ENCODE peak calls at places on chromosomes 1 and 21, in ten cellular contexts. O is keratinocyte; R is HFFc6; Z is activated CD4-positive, alpha-beta T cell treated with anti-CD3 and anti-CD28 coated beads, Interleukin-2, amount 50 U/mL, for 4 hours; N is nephron progenitor cell; H is mesendoderm; J is activated T-cell treated with anti-CD3 and anti-CD28 coated beads for 1 hour; P is NCI-H1092; A is activated T-helper 9 cell treated with anti-CD3 and anti-CD28 coated beads, Interleukin-2, amount 50 U/mL, for 16 hours; M is epithelial cell of esophagus. S is an unnamed sample.
A peak's percentile ranks its signal among the peaks of the same experiment; 100 is the strongest.

GRCh38 chr1:106944721-106945120 is 111.8 kb upstream of the PRMT6 start:
- DNase-seq in O (no peak), R (no peak), Z (no peak), N (no peak), H (peak; percentile 19), J (no peak), P (no peak), A (no peak), M (peak; percentile 56), S (no peak)

GRCh38 chr1:94120591-94120901 is 402 bp downstream of the ABCA4 start:
- DNase-seq in O (no peak), R (no peak), Z (no peak), N (no peak), H (no peak), J (no peak), P (no peak), A (no peak), M (no peak), S (no peak)

GRCh38 chr1:41639332-41639936 is 155.0 kb upstream of the EDN2 start:
- DNase-seq in O (peak; percentile 40), R (peak; percentile 65), Z (peak; percentile 50), N (no peak), H (no peak), J (no peak), P (no peak), A (peak; percentile 24), M (peak; percentile 62), S (no peak)

GRCh38 chr1:243926299-243926698 is 76.3 kb upstream of the AKT3 start:
- DNase-seq in O (no peak), R (no peak), Z (no peak), N (no peak), H (no peak), J (no peak), P (no peak), A (no peak), M (no peak), S (no peak)

GRCh38 chr1:20992327-20993056 is 184.2 kb downstream of the EIF4G3 start:
- DNase-seq in O (no peak), R (no peak), Z (no peak), N (no peak), H (no peak), J (no peak), P (no peak), A (no peak), M (peak; percentile 24), S (no peak)

GRCh38 chr21:44443891-44444285 is 11.4 kb upstream of the LRRC3 start:
- DNase-seq in O (no peak), R (no peak), Z (no peak), N (peak; percentile 4), H (no peak), J (no peak), P (no peak), A (no peak), M (no peak), S (no peak)

GRCh38 chr1:36322085-36322785 is 1.2 kb downstream of the EVA1B start:
- DNase-seq in O (no peak), R (peak; percentile 15), Z (no peak), N (peak; percentile 47), H (peak; percentile 51), J (no peak), P (no peak), A (no peak), M (no peak), S (no peak)

GRCh38 chr1:157132602-157133167 is 5.5 kb downstream of the ETV3 start:
- DNase-seq in O (peak; percentile 36), R (no peak), Z (no peak), N (no peak), H (peak; percentile 42), J (no peak), P (no peak), A (no peak), M (peak; percentile 92), S (no peak)

GRCh38 chr1:113783254-113784103 is 24.2 kb upstream of the PHTF1 start:
- DNase-seq in O (no peak), R (no peak), Z (peak; percentile 8), N (no peak), H (peak; percentile 10), J (no peak), P (no peak), A (peak; percentile 15), M (peak; percentile 40), S (peak; percentile 84)

GRCh38 chr1:220454155-220454777 is 73.7 kb upstream of the MARK1 start:
- DNase-seq in O (no peak), R (no peak), Z (no peak), N (no peak), H (no peak), J (no peak), P (no peak), A (no peak), M (no peak), S (no peak)

S was measured in NCI-H446.